ENCODE peak calls at places on chromosomes 13 and 19, in seven cellular contexts. C is caudate nucleus, K is tibial nerve, Y is activated B cell treated with CpG ODN at 0.5 μM for 24 hours, L is HEK293T, X is hippocampal formation, N is AG08396. U is an unnamed sample.
A peak's percentile ranks its signal among the peaks of the same experiment; 100 is the strongest.

GRCh38 chr13:53151692-53152421 is 123.2 kb downstream of the OLFM4 start:
- DNase-seq in K (no peak), L (peak; percentile 69), X (peak; percentile 31), C (no peak), N (peak; percentile 4), Y (no peak), U (no peak)

GRCh38 chr19:50432658-50433057 is at the start of gene MYBPC2:
- DNase-seq in C (no peak), Y (peak; percentile 48), K (no peak), N (no peak), L (no peak), X (no peak), U (no peak)

GRCh38 chr19:12733907-12734214 is 623 bp downstream of the TRIR start:
- DNase-seq in K (no peak), Y (no peak), X (no peak), C (no peak), N (no peak), L (no peak), U (no peak)

GRCh38 chr19:374886-375235 is 30.3 kb upstream of the MIER2 start:
- DNase-seq in K (no peak), L (no peak), X (no peak), C (no peak), N (no peak), Y (no peak), U (no peak)

GRCh38 chr19:48752511-48753365 is at the start of gene FUT1:
- DNase-seq in K (no peak), N (peak; percentile 66), C (no peak), Y (no peak), L (no peak), X (no peak), U (peak; percentile 14)

GRCh38 chr19:16862826-16863405 is 25.9 kb upstream of the F2RL3 start:
- DNase-seq in X (no peak), N (no peak), K (no peak), L (no peak), Y (no peak), C (no peak), U (no peak)

GRCh38 chr19:35557539-35558399 is 5.7 kb downstream of the ATP4A start:
- DNase-seq in K (no peak), L (peak; percentile 96), Y (peak; percentile 35), X (no peak), N (peak; percentile 71), C (no peak), U (no peak)

GRCh38 chr13:79775830-79776229 is 294.9 kb downstream of the NDFIP2 start:
- DNase-seq in C (peak; percentile 2), K (no peak), L (peak; percentile 68), N (peak; percentile 62), Y (no peak), X (peak; percentile 76), U (no peak)

GRCh38 chr19:29687244-29687896 is 22.1 kb downstream of the PLEKHF1 start:
- DNase-seq in C (no peak), K (no peak), X (no peak), Y (no peak), L (no peak), N (peak; percentile 86), U (no peak)

GRCh38 chr19:10295305-10295846 is 5.6 kb downstream of the ICAM5 start:
- DNase-seq in K (no peak), N (no peak), C (no peak), X (no peak), Y (peak; percentile 59), L (no peak), U (no peak)

GRCh38 chr13:87878706-87879105 is 207.5 kb downstream of the SLITRK5 start:
- DNase-seq in L (no peak), N (no peak), X (no peak), Y (no peak), K (no peak), C (no peak), U (no peak)

GRCh38 chr13:107223867-107224266 is 655.9 kb upstream of the ARGLU1 start:
- DNase-seq in L (no peak), X (no peak), C (no peak), N (no peak), Y (no peak), K (no peak), U (no peak)

GRCh38 chr19:46849610-46850009 is 1.0 kb downstream of the AP2S1 start:
- DNase-seq in Y (no peak), L (no peak), C (no peak), K (no peak), N (no peak), X (no peak), U (no peak)

GRCh38 chr19:12496480-12496879 is 11.9 kb upstream of the ZNF709 start:
- DNase-seq in K (no peak), N (no peak), Y (no peak), X (no peak), L (no peak), C (no peak), U (no peak)

GRCh38 chr13:54614729-54615128 is 1586.1 kb downstream of the OLFM4 start:
- DNase-seq in L (peak; percentile 67), K (no peak), Y (no peak), X (no peak), N (no peak), C (no peak), U (no peak)

GRCh38 chr19:22735911-22736645 is 47.9 kb downstream of the ZNF99 start:
- DNase-seq in Y (no peak), K (no peak), X (no peak), L (no peak), C (no peak), N (no peak), U (no peak)

GRCh38 chr13:103772576-103772975 is 706.4 kb upstream of the SLC10A2 start:
- DNase-seq in L (no peak), Y (no peak), X (no peak), K (no peak), N (no peak), C (no peak), U (no peak)

GRCh38 chr13:114043421-114044053 is 69.7 kb upstream of the C13orf46 start:
- DNase-seq in C (no peak), L (no peak), K (peak; percentile 49), N (peak; percentile 92), X (no peak), Y (no peak), U (no peak)

GRCh38 chr13:51769455-51770127 is 34.4 kb downstream of the DHRS12 start:
- DNase-seq in L (no peak), X (no peak), Y (no peak), C (no peak), N (no peak), K (peak; percentile 75), U (no peak)

GRCh38 chr13:47484564-47484963 is 516.5 kb downstream of the SUCLA2 start:
- DNase-seq in C (no peak), N (peak; percentile 26), K (no peak), X (no peak), L (no peak), Y (no peak), U (no peak)

GRCh38 chr19:47310819-47311218 is 1.2 kb downstream of the C5AR1 start:
- DNase-seq in C (no peak), L (no peak), X (no peak), Y (no peak), N (no peak), K (no peak), U (no peak)

GRCh38 chr13:113802090-113802531 is 43.1 kb downstream of the TMEM255B start:
- DNase-seq in L (no peak), K (no peak), C (no peak), X (no peak), Y (no peak), N (peak; percentile 94), U (no peak)

GRCh38 chr19:12985049-12985776 is 10.1 kb upstream of the NFIX start:
- DNase-seq in Y (no peak), K (peak; percentile 80), L (no peak), X (no peak), N (no peak), C (peak; percentile 88), U (peak; percentile 62)

GRCh38 chr13:102651892-102652291 is 43.0 kb downstream of the METTL21C start:
- DNase-seq in L (no peak), K (no peak), N (no peak), X (no peak), Y (no peak), C (no peak), U (no peak)

GRCh38 chr13:50608357-50608756 is 235.1 kb downstream of the DLEU7 start:
- DNase-seq in Y (no peak), K (no peak), X (no peak), C (no peak), N (no peak), L (no peak), U (no peak)

GRCh38 chr19:56080669-56081401 is 40.3 kb downstream of the ZNF787 start:
- DNase-seq in K (peak; percentile 57), L (peak; percentile 73), C (peak; percentile 29), Y (peak; percentile 70), N (peak; percentile 89), X (no peak), U (peak; percentile 37)

GRCh38 chr19:17213334-17213733 is 1.8 kb upstream of the USE1 start:
- DNase-seq in X (no peak), N (no peak), C (no peak), L (no peak), K (no peak), Y (no peak), U (no peak)

GRCh38 chr13:24135674-24136300 is 24.7 kb upstream of the SPATA13 start:
- DNase-seq in C (no peak), L (no peak), X (no peak), K (no peak), N (no peak), Y (no peak), U (no peak)

GRCh38 chr13:20799726-20800416 is 26.1 kb upstream of the EEF1AKMT1 start:
- DNase-seq in X (no peak), L (no peak), N (no peak), Y (no peak), C (no peak), K (no peak), U (no peak)

GRCh38 chr13:74243637-74244526 is 109.7 kb upstream of the KLF12 start:
- DNase-seq in N (peak; percentile 24), Y (no peak), L (no peak), X (no peak), K (no peak), C (no peak), U (no peak)

GRCh38 chr13:94660695-94661324 is 51.5 kb downstream of the SOX21 start:
- DNase-seq in X (peak; percentile 46), N (no peak), Y (no peak), K (no peak), L (no peak), C (no peak), U (no peak)

GRCh38 chr13:62760724-62761123 is 1345.1 kb upstream of the PCDH20 start:
- DNase-seq in L (no peak), K (no peak), X (no peak), N (no peak), Y (no peak), C (no peak), U (no peak)

U was measured in anterior cingulate cortex.